ENCODE peak calls at places on chromosomes 3 and 15, in six cellular contexts. T is GM12878, J is HepG2, Z is H1, N is GM12891, I is K562. H is an unnamed sample.

GRCh38 chr15:38705421-38706219 is 141.0 kb upstream of the RASGRP1 start:
- DNase-seq in T (no peak), J (no peak), Z (no peak), N (no peak), I (no peak), H (no peak)

GRCh38 chr15:38316311-38316710 is 63.7 kb downstream of the SPRED1 start:
- DNase-seq in T (no peak), J (no peak), Z (no peak), N (no peak), I (no peak), H (no peak)

GRCh38 chr3:13501527-13501926 is 21.4 kb downstream of the HDAC11 start:
- DNase-seq in T (no peak), J (no peak), Z (no peak), N (no peak), I (no peak), H (no peak)

GRCh38 chr15:78195735-78196201 is 38.6 kb downstream of the ACSBG1 start:
- DNase-seq in T (no peak), J (peak), Z (no peak), N (peak), I (peak), H (peak)

GRCh38 chr15:78394981-78395619 is 42.9 kb upstream of the IREB2 start:
- DNase-seq in T (no peak), J (no peak), Z (peak), N (no peak), I (no peak), H (no peak)

GRCh38 chr15:32743411-32744145 is 25.8 kb downstream of the GREM1 start:
- DNase-seq in T (no peak), J (no peak), Z (no peak), N (no peak), I (no peak), H (no peak)

GRCh38 chr3:131795382-131796085 is 239.3 kb downstream of the CPNE4 start:
- DNase-seq in T (no peak), J (no peak), Z (no peak), N (no peak), I (peak), H (no peak)

GRCh38 chr3:115146032-115146417 is 1.1 kb downstream of the ZBTB20 start:
- DNase-seq in T (no peak), J (peak), Z (no peak), N (no peak), I (peak), H (no peak)

GRCh38 chr15:101050647-101051290 is 131.6 kb downstream of the LRRK1 start:
- DNase-seq in T (no peak), J (no peak), Z (no peak), N (no peak), I (no peak), H (no peak)

GRCh38 chr15:21267686-21268395 is 172.5 kb downstream of the POTEB3 start:
- DNase-seq in T (no peak), J (no peak), Z (no peak), N (no peak), I (no peak), H (no peak)

GRCh38 chr3:196320110-196320509 is 2.1 kb upstream of the DYNLT2B start:
- DNase-seq in T (no peak), J (no peak), Z (no peak), N (no peak), I (no peak), H (no peak)

GRCh38 chr15:48565560-48566482 is 79.7 kb downstream of the FBN1 start:
- DNase-seq in T (no peak), J (no peak), Z (no peak), N (no peak), I (no peak), H (no peak)

GRCh38 chr3:107392549-107393165 is 15.4 kb downstream of the CCDC54 start:
- DNase-seq in T (no peak), J (no peak), Z (no peak), N (no peak), I (no peak), H (no peak)

GRCh38 chr3:155420869-155421486 is 127.5 kb upstream of the STRIT1 start:
- DNase-seq in T (no peak), J (peak), Z (no peak), N (no peak), I (no peak), H (no peak)

GRCh38 chr3:23762214-23763039 is 43.3 kb upstream of the UBE2E1 start:
- DNase-seq in T (peak), J (no peak), Z (no peak), N (peak), I (no peak), H (peak)

GRCh38 chr3:13884851-13885703 is 5.2 kb upstream of the WNT7A start:
- DNase-seq in T (no peak), J (peak), Z (no peak), N (peak), I (peak), H (peak)

GRCh38 chr3:37183375-37183831 is 9.0 kb upstream of the LRRFIP2 start:
- DNase-seq in T (no peak), J (no peak), Z (no peak), N (no peak), I (no peak), H (no peak)

GRCh38 chr3:152196782-152197181 is 71.9 kb upstream of the MBNL1 start:
- DNase-seq in T (no peak), J (no peak), Z (no peak), N (no peak), I (no peak), H (no peak)

GRCh38 chr3:193011956-193012355 is 94.3 kb upstream of the MB21D2 start:
- DNase-seq in T (no peak), J (no peak), Z (no peak), N (no peak), I (no peak), H (no peak)

GRCh38 chr3:187450791-187451190 is 82.6 kb downstream of the RTP4 start:
- DNase-seq in T (no peak), J (no peak), Z (no peak), N (no peak), I (no peak), H (no peak)

GRCh38 chr15:73965730-73966103 is 26.4 kb downstream of the STOML1 start:
- DNase-seq in T (no peak), J (no peak), Z (no peak), N (no peak), I (no peak), H (no peak)

GRCh38 chr15:56393277-56393676 is 28.1 kb downstream of the TEX9 start:
- DNase-seq in T (no peak), J (no peak), Z (no peak), N (no peak), I (no peak), H (no peak)

GRCh38 chr15:71275098-71275497 is 159.8 kb downstream of the THSD4 start:
- DNase-seq in T (no peak), J (no peak), Z (no peak), N (no peak), I (no peak), H (no peak)

GRCh38 chr3:50316657-50317242 is 5.8 kb downstream of the HYAL2 start:
- DNase-seq in T (no peak), J (no peak), Z (no peak), N (no peak), I (peak), H (no peak)

GRCh38 chr3:43262194-43262593 is 24.1 kb upstream of the SNRK start:
- DNase-seq in T (no peak), J (no peak), Z (no peak), N (no peak), I (no peak), H (no peak)

GRCh38 chr3:61601831-61602230 is 40.5 kb downstream of the PTPRG start:
- DNase-seq in T (no peak), J (no peak), Z (no peak), N (no peak), I (no peak), H (no peak)

GRCh38 chr3:61595826-61596225 is 34.5 kb downstream of the PTPRG start:
- DNase-seq in T (no peak), J (no peak), Z (no peak), N (no peak), I (no peak), H (no peak)

GRCh38 chr3:61594978-61595687 is 33.8 kb downstream of the PTPRG start:
- DNase-seq in T (no peak), J (no peak), Z (no peak), N (no peak), I (no peak), H (no peak)

GRCh38 chr3:61602466-61602865 is 41.1 kb downstream of the PTPRG start:
- DNase-seq in T (no peak), J (no peak), Z (no peak), N (no peak), I (peak), H (no peak)

GRCh38 chr3:61600195-61600594 is 38.8 kb downstream of the PTPRG start:
- DNase-seq in T (no peak), J (peak), Z (no peak), N (no peak), I (no peak), H (no peak)
- TF ChIP-seq TAF1 in T (no peak), J (no peak), Z (no peak), N (no peak), I (no peak), H (no peak)

GRCh38 chr15:39709941-39710340 is 72.7 kb downstream of the FSIP1 start:
- DNase-seq in T (no peak), J (no peak), Z (no peak), N (no peak), I (no peak), H (no peak)
- TF ChIP-seq POLR2A in T (no peak), J (no peak), Z (no peak), N (no peak), I (no peak), H (no peak)

GRCh38 chr15:90872481-90873184 is 4.2 kb downstream of the FURIN start:
- DNase-seq in T (no peak), J (peak), Z (no peak), N (no peak), I (peak), H (peak)
- TF ChIP-seq TAF1 in T (no peak), J (no peak), Z (no peak), N (peak), I (peak), H (no peak)

DNA sequence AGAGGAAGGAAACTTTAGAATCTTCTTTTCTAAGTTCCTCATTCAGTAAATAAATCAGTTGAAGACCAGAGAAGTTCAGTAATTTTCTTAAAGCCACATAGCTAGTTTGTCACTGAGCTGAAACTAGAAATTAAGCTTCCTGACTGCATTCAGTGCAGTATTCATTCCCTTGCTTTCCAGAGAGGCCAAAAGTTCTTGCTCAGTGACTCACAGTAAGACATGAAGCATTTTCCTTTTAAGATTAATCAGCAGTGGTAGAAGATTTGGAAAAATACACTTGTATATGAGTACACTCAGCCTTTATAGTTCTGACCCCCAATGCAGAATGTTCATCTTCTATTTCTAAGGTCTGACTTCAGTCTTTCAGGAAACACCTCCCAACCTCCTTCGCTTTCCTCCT is 83.5 kb upstream of the TSEN2 start:
- DNase-seq in T (no peak), J (no peak), Z (no peak), N (no peak), I (no peak), H (no peak)
- TF ChIP-seq POLR2A in T (no peak), J (no peak), Z (no peak), N (no peak), I (no peak), H (no peak)

DNA sequence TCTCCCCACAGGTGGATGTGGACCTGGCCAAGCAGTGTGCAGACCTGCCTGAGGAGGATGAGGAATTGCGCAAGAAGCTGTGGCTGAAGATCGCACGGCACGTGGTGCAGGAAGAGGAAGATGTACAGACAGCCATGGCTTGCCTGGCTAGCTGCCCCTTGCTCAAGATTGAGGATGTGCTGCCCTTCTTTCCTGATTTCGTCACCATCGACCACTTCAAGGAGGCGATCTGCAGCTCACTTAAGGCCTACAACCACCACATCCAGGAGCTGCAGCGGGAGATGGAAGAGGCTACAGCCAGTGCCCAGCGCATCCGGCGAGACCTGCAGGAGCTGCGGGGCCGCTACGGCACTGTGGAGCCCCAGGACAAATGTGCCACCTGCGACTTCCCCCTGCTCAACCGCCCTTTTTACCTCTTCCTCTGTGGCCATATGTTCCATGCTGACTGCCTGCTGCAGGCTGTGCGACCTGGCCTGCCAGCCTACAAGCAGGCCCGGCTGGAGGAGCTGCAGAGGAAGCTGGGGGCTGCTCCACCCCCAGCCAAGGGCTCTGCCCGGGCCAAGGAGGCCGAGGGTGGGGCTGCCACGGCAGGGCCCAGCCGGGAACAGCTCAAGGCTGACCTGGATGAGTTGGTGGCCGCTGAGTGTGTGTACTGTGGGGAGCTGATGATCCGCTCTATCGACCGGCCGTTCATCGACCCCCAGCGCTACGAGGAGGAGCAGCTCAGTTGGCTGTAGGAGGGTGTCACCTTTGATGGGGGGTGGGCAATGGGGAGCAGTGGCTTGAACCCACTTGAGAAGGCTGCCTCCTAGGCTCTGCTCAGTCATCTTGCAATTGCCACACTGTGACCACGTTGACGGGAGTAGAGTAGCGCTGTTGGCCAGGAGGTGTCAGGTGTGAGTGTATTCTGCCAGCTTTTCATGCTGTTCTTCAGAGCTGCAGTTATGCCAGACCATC is 8.6 kb downstream of the VPS18 start:
- DNase-seq in T (no peak), J (no peak), Z (no peak), N (no peak), I (no peak), H (no peak)
- TF ChIP-seq TAF1 in T (no peak), J (no peak), Z (no peak), N (no peak), I (no peak), H (no peak)

GRCh38 chr3:57078366-57079220 is 18.1 kb downstream of the SPATA12 start:
- DNase-seq in T (no peak), J (peak), Z (no peak), N (peak), I (peak), H (peak)
- TF ChIP-seq POLR2A in T (no peak), J (no peak), Z (no peak), N (no peak), I (no peak), H (no peak)

GRCh38 chr3:112982710-112983109 is 7.8 kb upstream of the CD200R1 start:
- DNase-seq in T (no peak), J (no peak), Z (no peak), N (no peak), I (no peak), H (no peak)

GRCh38 chr3:112987710-112988334 is 3.0 kb upstream of the GTPBP8 start:
- DNase-seq in T (no peak), J (no peak), Z (no peak), N (no peak), I (no peak), H (no peak)

GRCh38 chr3:112980080-112980479 is 5.2 kb upstream of the CD200R1 start:
- DNase-seq in T (no peak), J (peak), Z (no peak), N (no peak), I (no peak), H (no peak)

GRCh38 chr3:112979244-112979832 is 4.4 kb upstream of the CD200R1 start:
- DNase-seq in T (no peak), J (peak), Z (no peak), N (no peak), I (peak), H (no peak)

GRCh38 chr3:112984485-112984884 is 6.3 kb upstream of the GTPBP8 start:
- DNase-seq in T (no peak), J (peak), Z (no peak), N (no peak), I (no peak), H (no peak)
- TF ChIP-seq TAF1 in T (no peak), J (no peak), Z (no peak), N (no peak), I (no peak), H (no peak)

DNA sequence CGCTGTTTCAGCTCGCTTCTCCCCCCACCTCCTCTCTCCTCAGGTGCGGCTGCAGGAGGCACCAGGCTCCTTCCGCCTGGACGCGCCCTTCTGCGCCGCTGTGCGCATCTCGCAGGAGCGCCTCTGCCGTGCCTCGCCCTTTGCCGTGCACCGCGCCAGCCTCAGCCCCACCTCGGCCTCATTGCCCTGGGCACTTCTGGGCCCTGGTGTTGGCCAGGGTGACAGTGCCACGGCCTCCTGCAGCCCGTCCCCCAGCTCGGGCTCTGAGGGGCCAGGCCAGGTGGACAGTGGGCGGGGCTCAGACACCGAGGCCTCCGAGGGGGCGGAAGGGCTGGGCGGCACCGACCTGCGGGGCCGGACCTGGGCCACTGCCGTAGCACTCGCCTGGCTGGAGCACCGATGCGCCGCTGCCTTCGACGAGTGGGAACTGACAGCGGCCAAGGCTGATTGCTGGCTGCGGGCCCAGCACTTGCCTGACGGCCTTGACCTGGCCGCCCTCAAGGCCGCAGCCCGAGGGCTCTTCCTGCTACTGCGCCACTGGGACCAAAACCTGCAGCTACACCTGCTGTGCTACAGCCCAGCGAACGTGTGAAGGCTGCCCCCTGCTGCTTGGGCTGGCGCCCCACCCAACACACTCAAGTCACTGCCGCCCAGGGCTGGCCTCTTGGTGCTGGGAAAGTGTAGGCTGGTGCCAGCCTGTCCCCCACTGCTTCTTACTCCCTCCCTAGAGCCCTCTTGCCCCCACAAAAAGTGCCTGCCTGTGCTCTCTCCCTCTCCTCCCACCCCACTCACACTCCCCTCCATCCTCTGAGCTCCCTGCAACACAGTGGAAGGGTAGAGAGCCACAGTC is 7.1 kb downstream of the ALG3 start:
- DNase-seq in T (no peak), J (peak), Z (no peak), N (no peak), I (peak), H (no peak)
- TF ChIP-seq POLR2A in T (no peak), J (no peak), Z (no peak), N (no peak), I (no peak), H (no peak)

H was measured in GM12892.